ENCODE peak calls at places on chromosomes 6 and 20, in four cellular contexts. S is AG09309; H is A549; G is CD8-positive, alpha-beta T cell. X is an unnamed sample.

GRCh38 chr6:4460595-4461475 is 315.4 kb upstream of the CDYL start:
- DNase-seq in G (no peak), H (no peak), S (no peak), X (no peak)

GRCh38 chr6:170091639-170092579 is 199.0 kb downstream of the DLL1 start:
- DNase-seq in S (no peak), H (no peak), G (no peak), X (no peak)

GRCh38 chr6:26197736-26198625 is 110.8 kb downstream of the HFE start:
- DNase-seq in H (no peak), S (no peak), G (no peak), X (peak)

GRCh38 chr6:80932364-80932763 is 820.1 kb downstream of the TENT5A start:
- DNase-seq in S (no peak), G (no peak), H (no peak), X (no peak)

GRCh38 chr20:51044796-51045195 is 21.9 kb upstream of the KCNG1 start:
- DNase-seq in S (no peak), H (no peak), G (no peak), X (no peak)

GRCh38 chr20:20668639-20669038 is 43.8 kb downstream of the RALGAPA2 start:
- DNase-seq in G (no peak), H (no peak), S (no peak), X (no peak)

GRCh38 chr6:4172368-4172767 is 37.0 kb upstream of the ECI2 start:
- DNase-seq in S (no peak), G (no peak), H (no peak), X (no peak)

GRCh38 chr20:62745279-62745958 is 36.8 kb downstream of the NTSR1 start:
- DNase-seq in S (no peak), H (no peak), G (no peak), X (no peak)

GRCh38 chr6:140319209-140319608 is 944.8 kb upstream of the CITED2 start:
- DNase-seq in G (no peak), H (no peak), S (peak), X (no peak)

GRCh38 chr20:44656447-44656846 is 4.9 kb upstream of the ADA start:
- DNase-seq in S (no peak), G (no peak), H (no peak), X (no peak)

GRCh38 chr6:150633466-150633795 is 33.7 kb downstream of the PLEKHG1 start:
- DNase-seq in S (no peak), H (no peak), G (no peak), X (no peak)
- H3K4me3 ChIP-seq in S (no peak), H (no peak), G (no peak), X (no peak)

DNA sequence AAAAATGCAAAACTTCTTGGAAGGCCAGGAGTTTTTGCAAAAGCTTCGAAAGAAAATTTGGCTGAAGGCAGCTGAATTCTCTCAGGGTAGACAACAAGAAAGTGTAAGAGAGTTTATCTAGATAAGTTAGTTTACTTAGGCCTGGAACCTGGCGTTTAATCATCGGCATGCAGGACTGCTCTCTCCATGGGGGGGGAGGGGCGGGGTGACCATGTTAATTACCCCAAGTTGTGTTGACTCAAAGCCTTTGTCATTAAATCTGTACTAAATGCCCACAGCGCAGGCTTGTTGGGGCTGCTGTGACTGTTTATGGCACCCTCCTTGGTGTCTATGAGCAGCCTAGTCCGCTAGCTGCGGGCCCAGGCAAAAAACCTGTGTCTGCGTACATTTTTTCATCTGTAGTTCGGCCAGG is 20.1 kb upstream of the ZNF451 start:
- DNase-seq in S (no peak), H (no peak), G (no peak), X (no peak)
- H3K4me3 ChIP-seq in S (no peak), H (no peak), G (no peak), X (no peak)

GRCh38 chr6:42661540-42662153 is 60.8 kb downstream of the PRPH2 start:
- DNase-seq in H (peak), S (peak), G (peak), X (peak)
- H3K4me3 ChIP-seq in H (no peak), S (no peak), G (no peak), X (no peak)

GRCh38 chr6:10901751-10902150 is 14.9 kb downstream of the SYCP2L start:
- DNase-seq in H (no peak), S (no peak), G (no peak), X (peak)
- H3K4me3 ChIP-seq in H (no peak), S (no peak), G (no peak), X (no peak)

GRCh38 chr6:1390805-1391511 is 1.6 kb downstream of the FOXF2 start:
- DNase-seq in H (no peak), G (no peak), S (no peak), X (no peak)
- H3K4me3 ChIP-seq in H (peak), G (no peak), S (peak), X (no peak)

DNA sequence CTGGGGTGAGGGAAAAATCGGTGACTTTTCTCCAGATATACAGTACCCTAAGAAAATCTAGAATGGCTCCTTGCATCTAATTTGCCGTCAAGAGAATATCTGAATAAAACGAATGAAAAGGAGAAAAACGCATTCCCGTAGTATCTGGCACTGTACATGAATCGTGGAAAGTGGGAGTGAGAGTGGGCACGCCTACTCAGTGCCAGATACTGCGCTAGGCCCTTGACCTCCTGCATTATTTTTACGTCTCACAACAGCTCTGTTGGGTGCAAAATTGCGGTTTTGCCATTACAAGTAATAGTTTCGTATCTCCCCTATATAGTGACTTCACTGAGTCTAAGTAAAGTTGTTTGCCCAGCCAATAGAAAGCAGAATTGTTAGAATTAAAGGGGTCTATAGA is 1.3 kb downstream of the CALHM6 start:
- DNase-seq in G (no peak), H (no peak), S (no peak), X (no peak)
- H3K4me3 ChIP-seq in G (peak), H (no peak), S (peak), X (no peak)

GRCh38 chr20:49658508-49658907 is 55.2 kb downstream of the B4GALT5 start:
- DNase-seq in H (no peak), S (no peak), G (no peak), X (no peak)
- H3K4me3 ChIP-seq in H (no peak), S (no peak), G (no peak), X (no peak)